ENCODE peak calls at places on chromosomes 13 and 19, in four cellular contexts. One of them, this sample, is unnamed.

GRCh38 chr13:51590966-51591627 is 6.8 kb downstream of the WDFY2 start:
- DNase-seq in GM12878: no peak
- DNase-seq in K562: peak; percentile 74
- DNase-seq in HepG2: peak; percentile 63
- DNase-seq in this sample: peak; percentile 90

GRCh38 chr13:21071894-21072293 is 10.5 kb upstream of the LATS2 start:
- DNase-seq in HepG2: no peak
- DNase-seq in K562: no peak
- DNase-seq in GM12878: no peak
- DNase-seq in this sample: no peak

GRCh38 chr13:32496574-32497160 is 41.9 kb downstream of the N4BP2L2 start:
- DNase-seq in GM12878: no peak
- DNase-seq in K562: peak; percentile 51
- DNase-seq in HepG2: no peak
- DNase-seq in this sample: no peak

GRCh38 chr19:33332248-33332647 is 29.9 kb upstream of the CEBPA start:
- DNase-seq in HepG2: no peak
- DNase-seq in K562: no peak
- DNase-seq in GM12878: no peak
- DNase-seq in this sample: no peak

GRCh38 chr19:34269968-34270621 is 15.7 kb downstream of the GARRE1 start:
- DNase-seq in K562: no peak
- DNase-seq in HepG2: peak; percentile 46
- DNase-seq in GM12878: peak; percentile 62
- DNase-seq in this sample: peak; percentile 66

GRCh38 chr19:50796634-50797428 is 6.6 kb downstream of the ACP4 start:
- DNase-seq in K562: no peak
- DNase-seq in GM12878: no peak
- DNase-seq in HepG2: no peak
- DNase-seq in this sample: no peak

GRCh38 chr13:108361769-108362168 is 92.3 kb downstream of the TNFSF13B start:
- DNase-seq in HepG2: no peak
- DNase-seq in K562: no peak
- DNase-seq in GM12878: no peak
- DNase-seq in this sample: no peak

GRCh38 chr19:12379732-12380443 is 14.4 kb upstream of the ZNF442 start:
- DNase-seq in HepG2: no peak
- DNase-seq in GM12878: no peak
- DNase-seq in K562: no peak
- DNase-seq in this sample: no peak

GRCh38 chr19:36008336-36008978 is at the start of gene SYNE4:
- DNase-seq in HepG2: peak; percentile 77
- DNase-seq in K562: no peak
- DNase-seq in GM12878: no peak
- DNase-seq in this sample: no peak

GRCh38 chr13:24207841-24208240 is 47.3 kb downstream of the SPATA13 start:
- DNase-seq in K562: no peak
- DNase-seq in HepG2: no peak
- DNase-seq in GM12878: no peak
- DNase-seq in this sample: no peak

GRCh38 chr13:89214115-89214514 is 1542.9 kb downstream of the SLITRK5 start:
- DNase-seq in HepG2: no peak
- DNase-seq in K562: no peak
- DNase-seq in GM12878: no peak
- DNase-seq in this sample: no peak

GRCh38 chr13:94329277-94329676 is 150.2 kb downstream of the DCT start:
- DNase-seq in HepG2: no peak
- DNase-seq in K562: no peak
- DNase-seq in GM12878: no peak
- DNase-seq in this sample: peak; percentile 69

GRCh38 chr13:39419068-39419467 is 183.9 kb downstream of the LHFPL6 start:
- DNase-seq in K562: no peak
- DNase-seq in GM12878: no peak
- DNase-seq in HepG2: no peak
- DNase-seq in this sample: no peak

GRCh38 chr13:77919351-77920294 is 992 bp upstream of the EDNRB start:
- DNase-seq in GM12878: no peak
- DNase-seq in HepG2: no peak
- DNase-seq in K562: no peak
- DNase-seq in this sample: peak; percentile 15

GRCh38 chr19:19535311-19536191 is 2.5 kb upstream of the CILP2 start:
- DNase-seq in GM12878: no peak
- DNase-seq in K562: no peak
- DNase-seq in HepG2: no peak
- DNase-seq in this sample: no peak

GRCh38 chr19:34504809-34505291 is 23.3 kb downstream of the WTIP start:
- DNase-seq in HepG2: no peak
- DNase-seq in K562: no peak
- DNase-seq in GM12878: no peak
- DNase-seq in this sample: no peak

GRCh38 chr13:67077132-67077531 is 153.0 kb downstream of the PCDH9 start:
- DNase-seq in HepG2: no peak
- DNase-seq in K562: no peak
- DNase-seq in GM12878: no peak
- DNase-seq in this sample: no peak

GRCh38 chr19:49342291-49342721 is 7.1 kb downstream of the CD37 start:
- DNase-seq in GM12878: no peak
- DNase-seq in HepG2: no peak
- DNase-seq in K562: no peak
- DNase-seq in this sample: no peak

GRCh38 chr19:58181902-58182576 is 822 bp upstream of the ZNF274 start:
- DNase-seq in HepG2: peak; percentile 71
- DNase-seq in GM12878: no peak
- DNase-seq in K562: peak; percentile 67
- DNase-seq in this sample: no peak

GRCh38 chr19:32691952-32692726 is 518 bp downstream of the NUDT19 start:
- DNase-seq in K562: peak; percentile 58
- DNase-seq in HepG2: no peak
- DNase-seq in GM12878: no peak
- DNase-seq in this sample: peak; percentile 69

GRCh38 chr19:55648657-55649578 is 906 bp downstream of the CCDC106 start:
- DNase-seq in HepG2: no peak
- DNase-seq in GM12878: no peak
- DNase-seq in K562: no peak
- DNase-seq in this sample: no peak

GRCh38 chr19:17488593-17489391 is 18.5 kb downstream of the SLC27A1 start:
- DNase-seq in K562: peak; percentile 93
- DNase-seq in GM12878: no peak
- DNase-seq in HepG2: peak; percentile 88
- DNase-seq in this sample: no peak

GRCh38 chr19:35715355-35715809 is 2.4 kb upstream of the KMT2B start:
- DNase-seq in HepG2: no peak
- DNase-seq in GM12878: no peak
- DNase-seq in K562: no peak
- DNase-seq in this sample: no peak

GRCh38 chr13:95624020-95624419 is 20.5 kb downstream of the DZIP1 start:
- DNase-seq in K562: peak; percentile 27
- DNase-seq in HepG2: peak; percentile 29
- DNase-seq in GM12878: no peak
- DNase-seq in this sample: peak; percentile 64

DNA sequence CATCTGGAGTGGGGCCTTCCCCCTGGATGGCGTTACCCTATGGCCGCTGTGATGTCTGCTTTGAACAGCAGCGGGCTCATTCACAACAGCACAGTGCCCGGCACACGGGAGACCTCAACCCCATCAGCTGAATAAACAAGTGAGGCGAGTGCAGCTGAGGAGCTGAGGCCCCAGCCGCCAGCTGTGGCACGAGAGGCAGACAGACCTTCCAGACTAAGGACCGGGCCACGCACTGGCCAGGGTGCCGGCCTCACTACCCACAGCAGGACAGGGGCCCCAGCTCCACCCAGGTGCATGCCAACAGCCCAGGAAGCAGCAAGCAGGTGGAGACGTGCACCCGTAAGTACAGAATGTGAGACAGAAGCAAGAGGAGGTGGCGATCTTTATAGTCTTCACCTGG is 39.6 kb downstream of the STK24 start:
- DNase-seq in GM12878: no peak
- DNase-seq in K562: no peak
- DNase-seq in HepG2: no peak
- DNase-seq in this sample: no peak
- TF ChIP-seq MXI1 in GM12878: no peak
- TF ChIP-seq MXI1 in K562: no peak
- TF ChIP-seq MXI1 in HepG2: no peak
- TF ChIP-seq MXI1 in this sample: no peak

DNA sequence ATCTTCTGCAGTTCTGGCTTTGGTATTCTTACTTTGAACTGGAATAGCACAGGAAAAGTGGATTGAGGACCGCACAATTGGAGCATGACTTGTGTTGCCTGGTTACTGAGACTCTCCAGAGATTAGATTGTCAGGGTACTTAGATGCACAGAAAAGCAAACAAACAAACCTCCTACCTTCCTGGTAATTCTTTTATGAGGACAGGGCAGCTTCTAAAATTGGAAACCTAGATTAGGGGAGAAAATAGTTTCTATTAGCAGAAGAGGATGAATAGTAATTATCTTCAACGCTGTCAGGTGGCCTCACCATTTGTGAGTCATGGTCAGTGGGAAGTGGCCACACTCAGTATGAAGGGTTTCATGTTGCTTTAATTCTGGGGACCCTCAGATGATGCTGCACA is 106.7 kb downstream of the LACC1 start:
- DNase-seq in K562: no peak
- DNase-seq in HepG2: no peak
- DNase-seq in GM12878: no peak
- DNase-seq in this sample: no peak
- TF ChIP-seq CEBPB in K562: no peak
- TF ChIP-seq CEBPB in HepG2: no peak
- TF ChIP-seq CEBPB in GM12878: no peak
- TF ChIP-seq CEBPB in this sample: no peak

GRCh38 chr13:27542220-27542619 is 78.1 kb downstream of the LNX2 start:
- DNase-seq in GM12878: no peak
- DNase-seq in K562: no peak
- DNase-seq in HepG2: no peak
- DNase-seq in this sample: no peak
- TF ChIP-seq MXI1 in GM12878: no peak
- TF ChIP-seq MXI1 in K562: no peak
- TF ChIP-seq MXI1 in HepG2: no peak
- TF ChIP-seq MXI1 in this sample: no peak

DNA sequence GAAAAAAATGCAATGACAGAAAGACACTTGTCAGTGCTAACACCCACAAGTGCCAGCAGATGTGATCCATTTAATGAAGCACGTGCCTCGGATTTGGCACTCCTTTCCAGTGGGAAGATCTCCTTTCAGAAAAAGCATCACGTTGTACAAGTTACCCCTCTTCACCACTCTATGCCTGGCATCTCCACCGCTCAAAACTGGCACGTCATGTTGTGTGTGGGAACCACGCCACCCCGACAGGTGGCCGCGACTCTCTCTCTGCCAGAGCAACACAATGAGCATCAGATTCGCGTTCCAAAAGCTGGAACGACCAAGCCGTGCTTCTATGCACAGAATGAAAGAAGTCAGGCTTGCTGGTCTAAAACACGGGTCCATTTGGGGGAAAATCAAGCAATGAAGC is 24.3 kb downstream of the TMTC4 start:
- DNase-seq in K562: no peak
- DNase-seq in HepG2: no peak
- DNase-seq in GM12878: no peak
- DNase-seq in this sample: no peak
- TF ChIP-seq CEBPB in K562: no peak
- TF ChIP-seq CEBPB in HepG2: no peak
- TF ChIP-seq CEBPB in GM12878: no peak
- TF ChIP-seq CEBPB in this sample: no peak

GRCh38 chr13:49436890-49437289 is 7.0 kb downstream of the CAB39L start:
- DNase-seq in HepG2: no peak
- DNase-seq in K562: no peak
- DNase-seq in GM12878: no peak
- DNase-seq in this sample: peak; percentile 73
- TF ChIP-seq MXI1 in HepG2: no peak
- TF ChIP-seq MXI1 in K562: no peak
- TF ChIP-seq MXI1 in GM12878: no peak
- TF ChIP-seq MXI1 in this sample: no peak

GRCh38 chr19:44588753-44589112 is 24.6 kb upstream of the IGSF23 start:
- DNase-seq in HepG2: no peak
- DNase-seq in K562: no peak
- DNase-seq in GM12878: no peak
- DNase-seq in this sample: no peak
- TF ChIP-seq CEBPB in HepG2: no peak
- TF ChIP-seq CEBPB in K562: no peak
- TF ChIP-seq CEBPB in GM12878: no peak
- TF ChIP-seq CEBPB in this sample: no peak

GRCh38 chr19:2461751-2462634 is 5.2 kb upstream of the LMNB2 start:
- DNase-seq in HepG2: no peak
- DNase-seq in K562: peak; percentile 48
- DNase-seq in GM12878: no peak
- DNase-seq in this sample: peak; percentile 56
- TF ChIP-seq MXI1 in HepG2: no peak
- TF ChIP-seq MXI1 in K562: no peak
- TF ChIP-seq MXI1 in GM12878: peak; percentile 79
- TF ChIP-seq MXI1 in this sample: peak; percentile 69

DNA sequence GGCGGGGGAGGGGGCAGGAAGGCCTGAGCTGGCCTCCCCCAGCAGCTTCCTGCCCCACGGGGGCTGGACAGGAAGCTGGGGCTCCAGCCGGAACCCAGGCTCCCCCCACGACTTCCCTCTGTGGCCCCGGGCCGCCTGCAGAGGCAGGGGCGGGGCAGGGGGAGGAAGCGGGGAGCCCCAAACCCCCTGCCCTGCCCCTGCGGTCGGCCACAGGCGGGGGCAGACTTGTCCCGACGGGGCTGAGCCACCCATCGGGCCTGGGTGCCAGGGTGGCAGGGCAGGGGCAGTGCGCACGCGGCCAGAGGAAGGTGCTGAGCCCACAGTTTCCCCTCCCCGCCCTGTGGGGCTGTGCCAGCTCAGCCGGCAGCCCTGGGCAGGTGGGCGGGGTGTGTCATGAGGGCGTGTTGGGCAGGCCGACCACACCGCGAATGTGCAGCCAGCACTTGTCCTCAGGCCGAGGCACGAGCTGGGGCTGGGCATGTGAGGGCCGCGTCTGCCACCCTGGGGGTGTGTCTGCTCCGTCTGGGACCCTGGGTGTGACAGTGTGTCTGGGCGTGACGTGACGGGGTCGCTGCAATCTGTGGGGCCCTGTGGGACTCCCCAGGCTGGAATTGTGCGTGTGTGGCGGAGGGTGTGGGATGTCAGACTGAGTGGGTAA is 17.7 kb downstream of the CCDC97 start:
- DNase-seq in GM12878: no peak
- DNase-seq in HepG2: no peak
- DNase-seq in K562: no peak
- DNase-seq in this sample: peak; percentile 49
- TF ChIP-seq CEBPB in GM12878: no peak
- TF ChIP-seq CEBPB in HepG2: no peak
- TF ChIP-seq CEBPB in K562: no peak
- TF ChIP-seq CEBPB in this sample: no peak